ENCODE peak calls at places on chromosomes 3 and 15, in ten cellular contexts. One of them, this sample, is unnamed. For H3K4me1, the result is how much of the 10 kb centered on the place peaks cover.

GRCh38 chr3:182375921-182376320 is 417.4 kb upstream of the ATP11B start:
- DNase-seq in H9: no peak
- DNase-seq in heart left ventricle: no peak
- DNase-seq in SK-N-SH: no peak
- DNase-seq in ovary: no peak
- DNase-seq in neural progenitor cell: no peak
- DNase-seq in effector memory CD4-positive, alpha-beta T cell: no peak
- DNase-seq in body of pancreas: no peak
- DNase-seq in IMR-90: no peak
- DNase-seq in lower lobe of right lung: no peak
- DNase-seq in this sample: no peak

GRCh38 chr15:31331389-31331788 is 4.8 kb downstream of the KLF13 start:
- DNase-seq in IMR-90: no peak
- DNase-seq in ovary: no peak
- DNase-seq in neural progenitor cell: no peak
- DNase-seq in H9: no peak
- DNase-seq in heart left ventricle: no peak
- DNase-seq in body of pancreas: no peak
- DNase-seq in effector memory CD4-positive, alpha-beta T cell: no peak
- DNase-seq in lower lobe of right lung: no peak
- DNase-seq in SK-N-SH: peak
- DNase-seq in this sample: no peak

GRCh38 chr3:184472723-184473419 is 88.7 kb upstream of the EPHB3 start:
- DNase-seq in ovary: no peak
- DNase-seq in body of pancreas: no peak
- DNase-seq in IMR-90: no peak
- DNase-seq in heart left ventricle: no peak
- DNase-seq in H9: no peak
- DNase-seq in lower lobe of right lung: no peak
- DNase-seq in neural progenitor cell: no peak
- DNase-seq in effector memory CD4-positive, alpha-beta T cell: no peak
- DNase-seq in SK-N-SH: no peak
- DNase-seq in this sample: no peak

GRCh38 chr3:59121346-59122144 is 71.7 kb upstream of the CFAP20DC start:
- DNase-seq in H9: no peak
- DNase-seq in ovary: no peak
- DNase-seq in lower lobe of right lung: no peak
- DNase-seq in SK-N-SH: no peak
- DNase-seq in body of pancreas: no peak
- DNase-seq in heart left ventricle: no peak
- DNase-seq in IMR-90: no peak
- DNase-seq in effector memory CD4-positive, alpha-beta T cell: no peak
- DNase-seq in neural progenitor cell: no peak
- DNase-seq in this sample: no peak

GRCh38 chr3:152400912-152401311 is 132.2 kb downstream of the MBNL1 start:
- DNase-seq in lower lobe of right lung: no peak
- DNase-seq in effector memory CD4-positive, alpha-beta T cell: no peak
- DNase-seq in ovary: no peak
- DNase-seq in heart left ventricle: no peak
- DNase-seq in IMR-90: peak
- DNase-seq in SK-N-SH: no peak
- DNase-seq in neural progenitor cell: no peak
- DNase-seq in body of pancreas: no peak
- DNase-seq in H9: no peak
- DNase-seq in this sample: no peak

GRCh38 chr3:17132286-17133115 is 247.7 kb downstream of the PLCL2 start:
- DNase-seq in IMR-90: no peak
- DNase-seq in neural progenitor cell: no peak
- DNase-seq in body of pancreas: no peak
- DNase-seq in SK-N-SH: no peak
- DNase-seq in heart left ventricle: no peak
- DNase-seq in ovary: no peak
- DNase-seq in H9: no peak
- DNase-seq in effector memory CD4-positive, alpha-beta T cell: no peak
- DNase-seq in lower lobe of right lung: no peak
- DNase-seq in this sample: no peak

GRCh38 chr3:65995030-65995429 is 43.7 kb downstream of the MAGI1 start:
- DNase-seq in effector memory CD4-positive, alpha-beta T cell: no peak
- DNase-seq in H9: no peak
- DNase-seq in ovary: no peak
- DNase-seq in SK-N-SH: no peak
- DNase-seq in IMR-90: peak
- DNase-seq in neural progenitor cell: no peak
- DNase-seq in heart left ventricle: no peak
- DNase-seq in lower lobe of right lung: no peak
- DNase-seq in body of pancreas: no peak
- DNase-seq in this sample: no peak

GRCh38 chr15:95302206-95302605 is 1028.3 kb upstream of the NR2F2 start:
- DNase-seq in effector memory CD4-positive, alpha-beta T cell: no peak
- DNase-seq in IMR-90: no peak
- DNase-seq in body of pancreas: no peak
- DNase-seq in SK-N-SH: no peak
- DNase-seq in lower lobe of right lung: no peak
- DNase-seq in H9: no peak
- DNase-seq in ovary: no peak
- DNase-seq in neural progenitor cell: no peak
- DNase-seq in heart left ventricle: no peak
- DNase-seq in this sample: no peak

GRCh38 chr3:31466866-31467265 is 65.9 kb upstream of the STT3B start:
- DNase-seq in effector memory CD4-positive, alpha-beta T cell: no peak
- DNase-seq in ovary: no peak
- DNase-seq in heart left ventricle: no peak
- DNase-seq in SK-N-SH: no peak
- DNase-seq in neural progenitor cell: no peak
- DNase-seq in lower lobe of right lung: no peak
- DNase-seq in IMR-90: no peak
- DNase-seq in body of pancreas: no peak
- DNase-seq in H9: no peak
- DNase-seq in this sample: no peak

GRCh38 chr3:31462050-31462569 is 70.6 kb upstream of the STT3B start:
- DNase-seq in neural progenitor cell: no peak
- DNase-seq in body of pancreas: no peak
- DNase-seq in SK-N-SH: no peak
- DNase-seq in heart left ventricle: no peak
- DNase-seq in H9: no peak
- DNase-seq in ovary: no peak
- DNase-seq in effector memory CD4-positive, alpha-beta T cell: peak
- DNase-seq in IMR-90: no peak
- DNase-seq in lower lobe of right lung: no peak
- DNase-seq in this sample: no peak

GRCh38 chr3:31456373-31456772 is 76.4 kb upstream of the STT3B start:
- DNase-seq in ovary: no peak
- DNase-seq in SK-N-SH: no peak
- DNase-seq in effector memory CD4-positive, alpha-beta T cell: no peak
- DNase-seq in neural progenitor cell: no peak
- DNase-seq in heart left ventricle: no peak
- DNase-seq in IMR-90: no peak
- DNase-seq in H9: no peak
- DNase-seq in body of pancreas: no peak
- DNase-seq in lower lobe of right lung: peak
- DNase-seq in this sample: no peak

GRCh38 chr3:31466016-31466415 is 66.7 kb upstream of the STT3B start:
- DNase-seq in heart left ventricle: no peak
- DNase-seq in H9: no peak
- DNase-seq in effector memory CD4-positive, alpha-beta T cell: no peak
- DNase-seq in ovary: no peak
- DNase-seq in IMR-90: no peak
- DNase-seq in lower lobe of right lung: no peak
- DNase-seq in SK-N-SH: no peak
- DNase-seq in neural progenitor cell: no peak
- DNase-seq in body of pancreas: no peak
- DNase-seq in this sample: no peak

DNA sequence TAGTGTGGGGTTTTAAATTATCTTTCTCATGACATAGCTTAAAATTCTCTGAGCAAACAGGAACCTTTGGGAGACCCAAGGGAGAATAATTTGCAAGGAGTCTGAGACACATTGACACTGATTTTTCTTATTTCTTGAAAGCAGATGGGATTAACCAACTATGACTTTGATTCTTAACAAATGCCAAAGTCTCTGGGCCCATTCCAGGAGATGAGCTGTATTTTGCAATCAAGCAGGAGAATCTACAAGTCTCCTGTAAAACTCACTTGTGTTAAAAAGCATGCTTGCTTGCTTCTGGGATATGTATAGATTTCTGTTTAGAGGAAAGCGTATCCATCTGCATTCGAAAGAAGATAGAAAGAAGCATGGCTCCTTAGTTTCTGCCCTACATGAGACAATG is 71.3 kb upstream of the STT3B start:
- DNase-seq in lower lobe of right lung: no peak
- DNase-seq in ovary: no peak
- DNase-seq in body of pancreas: no peak
- DNase-seq in SK-N-SH: no peak
- DNase-seq in heart left ventricle: no peak
- DNase-seq in neural progenitor cell: no peak
- DNase-seq in H9: no peak
- DNase-seq in effector memory CD4-positive, alpha-beta T cell: no peak
- DNase-seq in IMR-90: no peak
- DNase-seq in this sample: no peak
- H3K4me1 ChIP-seq in lower lobe of right lung: under half
- H3K4me1 ChIP-seq in ovary: under half
- H3K4me1 ChIP-seq in body of pancreas: under half
- H3K4me1 ChIP-seq in SK-N-SH: under half
- H3K4me1 ChIP-seq in heart left ventricle: under half
- H3K4me1 ChIP-seq in neural progenitor cell: under half
- H3K4me1 ChIP-seq in H9: under half
- H3K4me1 ChIP-seq in effector memory CD4-positive, alpha-beta T cell: under half
- H3K4me1 ChIP-seq in IMR-90: under half
- H3K4me1 ChIP-seq in this sample: under half

DNA sequence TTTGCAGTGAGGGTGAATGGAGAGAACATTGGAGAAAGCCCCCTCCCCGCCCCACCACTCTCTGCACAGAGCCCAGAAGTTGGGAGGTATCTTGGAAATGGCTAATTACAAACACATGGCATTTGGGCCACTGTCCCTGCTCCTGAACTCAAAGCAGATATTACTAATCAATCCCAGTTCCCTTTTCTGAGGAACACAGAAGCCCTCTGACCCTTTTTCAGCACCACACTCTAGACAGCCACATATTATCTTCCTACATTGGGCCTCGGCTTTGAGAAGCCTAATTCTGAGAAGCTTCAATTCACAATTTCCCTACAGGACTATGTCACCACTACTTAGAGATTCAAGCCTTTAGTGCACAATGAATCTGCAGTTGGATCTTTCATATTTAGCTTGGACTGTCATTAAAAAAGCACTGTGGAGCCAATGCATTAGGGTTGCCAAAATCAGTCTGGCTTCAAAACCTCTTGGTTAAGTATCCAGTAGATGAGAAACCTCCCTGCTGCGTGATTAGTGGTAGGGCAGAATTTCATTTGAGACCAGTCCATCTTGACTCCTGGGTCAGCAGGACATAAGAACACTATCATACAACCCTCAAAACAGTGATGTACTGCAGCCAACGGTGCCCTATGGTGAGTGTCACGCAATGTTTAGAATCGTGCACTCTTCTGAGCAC is 26.1 kb downstream of the MGLL start:
- DNase-seq in IMR-90: no peak
- DNase-seq in effector memory CD4-positive, alpha-beta T cell: no peak
- DNase-seq in SK-N-SH: peak
- DNase-seq in body of pancreas: no peak
- DNase-seq in ovary: no peak
- DNase-seq in neural progenitor cell: no peak
- DNase-seq in lower lobe of right lung: no peak
- DNase-seq in H9: no peak
- DNase-seq in heart left ventricle: no peak
- DNase-seq in this sample: no peak
- H3K4me1 ChIP-seq in IMR-90: under half
- H3K4me1 ChIP-seq in effector memory CD4-positive, alpha-beta T cell: under half
- H3K4me1 ChIP-seq in SK-N-SH: under half
- H3K4me1 ChIP-seq in body of pancreas: under half
- H3K4me1 ChIP-seq in ovary: under half
- H3K4me1 ChIP-seq in neural progenitor cell: under half
- H3K4me1 ChIP-seq in lower lobe of right lung: under half
- H3K4me1 ChIP-seq in H9: under half
- H3K4me1 ChIP-seq in heart left ventricle: under half
- H3K4me1 ChIP-seq in this sample: under half

GRCh38 chr15:90344632-90345031 is 7.5 kb upstream of the ZNF774 start:
- DNase-seq in lower lobe of right lung: no peak
- DNase-seq in effector memory CD4-positive, alpha-beta T cell: no peak
- DNase-seq in body of pancreas: no peak
- DNase-seq in heart left ventricle: no peak
- DNase-seq in ovary: no peak
- DNase-seq in H9: no peak
- DNase-seq in neural progenitor cell: no peak
- DNase-seq in SK-N-SH: no peak
- DNase-seq in IMR-90: no peak
- DNase-seq in this sample: no peak

GRCh38 chr15:90345859-90346258 is 6.2 kb upstream of the ZNF774 start:
- DNase-seq in SK-N-SH: no peak
- DNase-seq in heart left ventricle: no peak
- DNase-seq in ovary: no peak
- DNase-seq in effector memory CD4-positive, alpha-beta T cell: no peak
- DNase-seq in IMR-90: no peak
- DNase-seq in neural progenitor cell: no peak
- DNase-seq in lower lobe of right lung: no peak
- DNase-seq in H9: no peak
- DNase-seq in body of pancreas: no peak
- DNase-seq in this sample: no peak

GRCh38 chr15:90349072-90349471 is 3.0 kb upstream of the ZNF774 start:
- DNase-seq in SK-N-SH: no peak
- DNase-seq in ovary: no peak
- DNase-seq in effector memory CD4-positive, alpha-beta T cell: no peak
- DNase-seq in lower lobe of right lung: no peak
- DNase-seq in IMR-90: no peak
- DNase-seq in body of pancreas: no peak
- DNase-seq in H9: no peak
- DNase-seq in neural progenitor cell: no peak
- DNase-seq in heart left ventricle: peak
- DNase-seq in this sample: no peak

GRCh38 chr15:90348456-90348855 is 3.6 kb upstream of the ZNF774 start:
- DNase-seq in effector memory CD4-positive, alpha-beta T cell: no peak
- DNase-seq in SK-N-SH: no peak
- DNase-seq in lower lobe of right lung: no peak
- DNase-seq in H9: no peak
- DNase-seq in IMR-90: no peak
- DNase-seq in body of pancreas: no peak
- DNase-seq in neural progenitor cell: no peak
- DNase-seq in ovary: no peak
- DNase-seq in heart left ventricle: no peak
- DNase-seq in this sample: no peak

DNA sequence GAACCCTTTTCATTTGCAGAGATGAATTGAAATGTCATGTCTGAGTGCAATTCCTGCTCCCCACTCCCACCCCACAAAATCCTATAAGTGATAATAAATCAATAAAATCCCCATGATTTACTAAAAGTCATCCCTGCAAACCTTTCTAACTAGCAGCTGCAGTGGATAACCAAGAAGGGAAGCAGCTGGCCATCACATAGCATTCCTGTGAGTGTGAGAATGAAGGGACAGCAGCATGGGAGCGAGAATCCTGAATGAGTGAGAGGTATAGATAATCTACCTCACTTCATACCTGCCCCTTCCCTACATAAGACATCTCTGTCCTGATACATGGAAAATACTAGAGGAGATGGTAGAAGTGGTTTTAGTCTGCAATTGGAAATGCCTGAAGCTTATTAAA is 4.4 kb upstream of the ZNF774 start:
- DNase-seq in IMR-90: peak
- DNase-seq in neural progenitor cell: no peak
- DNase-seq in effector memory CD4-positive, alpha-beta T cell: no peak
- DNase-seq in heart left ventricle: no peak
- DNase-seq in body of pancreas: no peak
- DNase-seq in lower lobe of right lung: no peak
- DNase-seq in H9: no peak
- DNase-seq in ovary: no peak
- DNase-seq in SK-N-SH: no peak
- DNase-seq in this sample: no peak
- H3K4me1 ChIP-seq in IMR-90: under half
- H3K4me1 ChIP-seq in neural progenitor cell: under half
- H3K4me1 ChIP-seq in effector memory CD4-positive, alpha-beta T cell: under half
- H3K4me1 ChIP-seq in heart left ventricle: under half
- H3K4me1 ChIP-seq in body of pancreas: under half
- H3K4me1 ChIP-seq in lower lobe of right lung: under half
- H3K4me1 ChIP-seq in H9: under half
- H3K4me1 ChIP-seq in ovary: under half
- H3K4me1 ChIP-seq in SK-N-SH: under half
- H3K4me1 ChIP-seq in this sample: under half

DNA sequence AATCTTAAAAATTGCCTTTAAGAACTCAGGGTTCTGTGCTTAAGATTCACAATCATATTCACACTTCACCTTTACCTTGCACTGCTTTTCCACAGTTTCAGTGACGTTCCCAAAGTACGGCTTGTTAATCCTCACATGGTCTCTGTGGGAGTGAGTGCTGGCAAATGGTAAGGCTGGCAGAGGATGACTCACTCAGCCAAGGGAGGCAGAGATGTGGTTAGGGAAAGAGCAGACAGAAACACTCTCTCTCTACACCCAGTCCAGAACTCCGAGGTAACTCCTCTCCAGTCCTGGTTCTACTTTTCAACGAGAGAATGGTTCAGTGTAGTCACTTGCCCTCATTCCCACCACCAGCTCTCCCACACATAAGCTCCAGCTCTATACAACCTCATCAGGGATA is 33.1 kb downstream of the RASGRP1 start:
- DNase-seq in SK-N-SH: no peak
- DNase-seq in neural progenitor cell: no peak
- DNase-seq in lower lobe of right lung: no peak
- DNase-seq in ovary: no peak
- DNase-seq in H9: no peak
- DNase-seq in IMR-90: peak
- DNase-seq in effector memory CD4-positive, alpha-beta T cell: no peak
- DNase-seq in body of pancreas: no peak
- DNase-seq in heart left ventricle: no peak
- DNase-seq in this sample: no peak
- H3K4me1 ChIP-seq in SK-N-SH: under half
- H3K4me1 ChIP-seq in neural progenitor cell: under half
- H3K4me1 ChIP-seq in lower lobe of right lung: under half
- H3K4me1 ChIP-seq in ovary: under half
- H3K4me1 ChIP-seq in H9: under half
- H3K4me1 ChIP-seq in IMR-90: under half
- H3K4me1 ChIP-seq in effector memory CD4-positive, alpha-beta T cell: under half
- H3K4me1 ChIP-seq in body of pancreas: under half
- H3K4me1 ChIP-seq in heart left ventricle: under half
- H3K4me1 ChIP-seq in this sample: under half

This sample was measured in breast epithelium.